ENCODE peak calls at places on chromosomes 1 and 21, in four cellular contexts. K is tibial artery; F is CD8-positive, alpha-beta T cell; V is endodermal cell. Q is an unnamed sample.

GRCh38 chr1:108947871-108948525 is 15.3 kb downstream of the CLCC1 start:
- DNase-seq in K (no peak), F (no peak), V (no peak), Q (no peak)

GRCh38 chr1:111571987-111572386 is 47.6 kb upstream of the RAP1A start:
- DNase-seq in K (no peak), F (no peak), V (no peak), Q (no peak)

GRCh38 chr1:245168921-245169320 is 14.1 kb downstream of the KIF26B start:
- DNase-seq in K (no peak), F (no peak), V (no peak), Q (no peak)

GRCh38 chr1:91697322-91698260 is 188.4 kb downstream of the TGFBR3 start:
- DNase-seq in K (no peak), F (peak), V (no peak), Q (no peak)

GRCh38 chr1:29083318-29084195 is 40.1 kb downstream of the TMEM200B start:
- DNase-seq in K (no peak), F (no peak), V (no peak), Q (no peak)

GRCh38 chr1:240682166-240682565 is 70.2 kb upstream of the GREM2 start:
- DNase-seq in K (no peak), F (no peak), V (no peak), Q (no peak)

GRCh38 chr1:208829601-208830000 is 585.4 kb upstream of the PLXNA2 start:
- DNase-seq in K (no peak), F (no peak), V (no peak), Q (no peak)

GRCh38 chr1:155061381-155062150 is 2.0 kb upstream of the EFNA4 start:
- DNase-seq in K (peak), F (peak), V (peak), Q (peak)

GRCh38 chr1:165496493-165496892 is 47.3 kb upstream of the LRRC52 start:
- DNase-seq in K (no peak), F (no peak), V (no peak), Q (no peak)

GRCh38 chr1:154557939-154558609 is 388 bp downstream of the UBE2Q1 start:
- DNase-seq in K (peak), F (peak), V (peak), Q (peak)

GRCh38 chr1:243488459-243489163 is 232.8 kb downstream of the SDCCAG8 start:
- DNase-seq in K (no peak), F (no peak), V (peak), Q (no peak)

GRCh38 chr21:34278451-34278850 is 85.4 kb upstream of the KCNE2 start:
- DNase-seq in K (no peak), F (no peak), V (no peak), Q (no peak)

GRCh38 chr1:217343907-217344306 is 287.0 kb downstream of the GPATCH2 start:
- DNase-seq in K (no peak), F (no peak), V (peak), Q (no peak)

GRCh38 chr1:162172733-162173132 is 103.2 kb downstream of the NOS1AP start:
- DNase-seq in K (no peak), F (no peak), V (no peak), Q (no peak)

GRCh38 chr1:37865348-37866119 is 6.1 kb upstream of the MTF1 start:
- DNase-seq in K (no peak), F (no peak), V (no peak), Q (no peak)

GRCh38 chr1:248710305-248710900 is 7.8 kb upstream of the OR14I1 start:
- DNase-seq in K (no peak), F (no peak), V (no peak), Q (no peak)

GRCh38 chr21:43345746-43346409 is 81.1 kb downstream of the SIK1 start:
- DNase-seq in K (no peak), F (no peak), V (no peak), Q (no peak)

GRCh38 chr1:87495147-87495546 is 166.5 kb downstream of the LMO4 start:
- DNase-seq in K (no peak), F (no peak), V (peak), Q (no peak)
- TF ChIP-seq CTCF in K (no peak), F (no peak), V (no peak), Q (no peak)

DNA sequence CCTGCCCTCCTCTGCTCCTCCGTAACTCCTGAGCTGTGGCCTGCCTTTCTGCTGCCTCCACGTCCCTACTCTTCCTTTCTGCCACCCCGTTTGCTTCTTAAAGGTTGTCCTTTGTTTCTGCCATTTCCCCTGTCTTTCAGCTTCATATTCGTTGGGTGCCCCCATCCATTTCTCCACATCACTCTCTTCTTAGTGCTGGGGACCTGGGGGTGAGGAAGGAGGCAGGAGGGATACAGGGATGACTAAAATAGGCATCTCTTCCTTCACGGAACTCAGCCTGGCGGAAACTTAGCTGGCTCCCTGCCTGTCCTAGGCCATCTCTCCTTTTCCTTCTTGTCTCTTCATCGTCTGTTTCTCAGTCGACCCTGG is 67.0 kb upstream of the CD1D start:
- DNase-seq in K (no peak), F (no peak), V (no peak), Q (no peak)
- H3K4me3 ChIP-seq in K (peak), F (peak), V (peak), Q (peak)

GRCh38 chr1:160830321-160831153 is 32.1 kb downstream of the CD244 start:
- DNase-seq in K (peak), F (peak), V (peak), Q (no peak)
- H3K27ac ChIP-seq in K (no peak), F (no peak), V (no peak), Q (no peak)

GRCh38 chr1:19160831-19161230 is 49.2 kb downstream of the UBR4 start:
- DNase-seq in K (no peak), F (no peak), V (no peak), Q (no peak)
- TF ChIP-seq CTCF in K (no peak), F (no peak), V (no peak), Q (no peak)

GRCh38 chr1:19698181-19698580 is 33.5 kb downstream of the HTR6 start:
- DNase-seq in K (no peak), F (no peak), V (no peak), Q (no peak)

GRCh38 chr1:19696820-19697219 is 32.1 kb downstream of the HTR6 start:
- DNase-seq in K (no peak), F (no peak), V (no peak), Q (no peak)

GRCh38 chr1:19695772-19696171 is 31.1 kb downstream of the HTR6 start:
- DNase-seq in K (no peak), F (no peak), V (no peak), Q (no peak)

GRCh38 chr1:19690342-19690741 is 25.7 kb downstream of the HTR6 start:
- DNase-seq in K (no peak), F (no peak), V (no peak), Q (no peak)

DNA sequence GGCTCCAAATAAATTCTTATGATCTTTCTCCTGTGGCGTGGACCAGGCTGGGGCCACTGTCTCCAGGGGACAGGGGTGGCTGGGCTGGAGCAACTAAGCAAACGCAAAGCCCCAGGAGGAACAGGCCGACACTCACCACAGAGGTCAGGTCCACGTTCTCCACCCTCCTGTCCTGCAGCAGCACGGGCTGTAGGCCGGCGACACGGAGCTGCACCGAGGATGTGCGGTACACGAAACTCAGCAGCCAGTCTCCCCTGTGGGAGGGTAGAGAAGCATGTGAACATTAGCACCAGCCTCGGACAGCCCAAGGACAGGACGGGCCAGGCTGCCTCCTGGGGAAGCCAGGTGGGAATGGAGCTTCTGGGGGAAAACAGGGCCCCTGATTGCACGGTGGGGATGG is 29.6 kb downstream of the HTR6 start:
- DNase-seq in K (no peak), F (no peak), V (no peak), Q (no peak)
- H3K4me3 ChIP-seq in K (no peak), F (no peak), V (no peak), Q (no peak)

Q was measured in dorsolateral prefrontal cortex.